ENCODE peak calls at places on chromosomes 5 and 9, in five cellular contexts. Q is skeletal muscle cell; K is WERI-Rb-1; J is CD8-positive, alpha-beta memory T cell; V is naive thymus-derived CD4-positive, alpha-beta T cell. R is an unnamed sample.

GRCh38 chr5:176680226-176680563 is 32.9 kb downstream of the TSPAN17 start:
- DNase-seq in J (no peak), Q (no peak), V (no peak), K (no peak), R (no peak)

GRCh38 chr5:145797336-145797735 is 37.8 kb downstream of the PRELID2 start:
- DNase-seq in K (no peak), J (no peak), Q (peak; percentile 21), V (no peak), R (no peak)

GRCh38 chr9:97564291-97565175 is 63.1 kb downstream of the TMOD1 start:
- DNase-seq in K (no peak), V (no peak), J (no peak), Q (peak; percentile 4), R (peak; percentile 42)

GRCh38 chr9:130946778-130947617 is 8.0 kb upstream of the FIBCD1 start:
- DNase-seq in V (no peak), K (no peak), Q (no peak), J (no peak), R (no peak)

GRCh38 chr9:37840560-37841194 is 40.1 kb downstream of the DCAF10 start:
- DNase-seq in Q (peak; percentile 44), V (no peak), J (no peak), K (no peak), R (no peak)

GRCh38 chr9:113516840-113517577 is 53.5 kb downstream of the RGS3 start:
- DNase-seq in Q (no peak), J (peak; percentile 57), K (peak; percentile 81), V (peak; percentile 35), R (no peak)

GRCh38 chr5:63963080-63963735 is 963 bp upstream of the HTR1A start:
- DNase-seq in K (peak; percentile 57), J (no peak), Q (peak; percentile 29), V (no peak), R (peak; percentile 71)

GRCh38 chr5:109409061-109409843 is 522 bp downstream of the PJA2 start:
- DNase-seq in K (peak; percentile 66), Q (peak; percentile 62), V (peak; percentile 86), J (peak; percentile 72), R (peak; percentile 83)

GRCh38 chr5:154221371-154221896 is 30.9 kb downstream of the GALNT10 start:
- DNase-seq in V (peak; percentile 36), Q (peak; percentile 57), K (no peak), J (peak; percentile 33), R (no peak)

GRCh38 chr9:119003218-119003617 is 366.0 kb downstream of the BRINP1 start:
- DNase-seq in Q (peak; percentile 41), J (no peak), K (no peak), V (no peak), R (no peak)

GRCh38 chr9:13988944-13989343 is 325.0 kb downstream of the NFIB start:
- DNase-seq in Q (no peak), J (no peak), V (no peak), K (no peak), R (no peak)

DNA sequence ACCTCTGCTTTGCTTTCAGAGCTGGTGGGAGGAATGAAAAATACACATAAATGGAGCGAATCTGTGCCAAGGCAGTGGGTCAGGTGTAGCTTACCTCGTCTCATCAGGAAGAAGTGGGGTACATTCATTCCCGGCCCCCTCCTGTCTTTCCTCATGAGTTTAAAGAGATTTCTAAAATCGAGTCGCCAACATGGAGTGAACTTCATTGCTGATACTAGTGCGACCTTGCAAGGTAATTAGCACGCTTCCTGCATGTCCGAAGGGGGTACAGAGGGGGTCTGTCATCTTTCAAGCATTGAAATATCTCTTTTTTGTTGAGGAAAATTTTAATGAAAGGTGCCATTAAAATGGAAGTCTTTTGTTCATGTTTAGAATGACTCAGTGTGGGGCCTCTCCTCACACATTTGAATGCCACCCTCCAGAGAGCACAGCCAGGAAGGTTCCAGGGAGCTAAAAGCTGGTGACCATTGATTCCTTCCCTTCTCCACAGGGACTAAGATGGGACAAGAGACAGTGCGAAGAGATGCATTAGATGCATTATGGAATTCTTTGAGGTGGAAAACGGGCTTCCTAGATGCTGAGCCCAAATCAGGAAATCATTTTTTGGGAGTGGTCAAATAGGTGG is 114.2 kb downstream of the IRX1 start:
- DNase-seq in K (no peak), V (no peak), Q (no peak), J (no peak), R (no peak)
- H3K4me3 ChIP-seq in K (no peak overlapping the region), V (no peak overlapping the region), Q (no peak overlapping the region), J (no peak overlapping the region), R (no peak overlapping the region)

GRCh38 chr9:16727452-16728127 is 142.9 kb downstream of the BNC2 start:
- DNase-seq in V (no peak), Q (no peak), K (no peak), J (no peak), R (no peak)

GRCh38 chr9:16729656-16730055 is 140.8 kb downstream of the BNC2 start:
- DNase-seq in Q (no peak), J (no peak), K (no peak), V (no peak), R (no peak)

GRCh38 chr9:16730162-16730561 is 140.3 kb downstream of the BNC2 start:
- DNase-seq in V (no peak), J (no peak), Q (no peak), K (no peak), R (no peak)

GRCh38 chr9:16726718-16727451 is 143.6 kb downstream of the BNC2 start:
- DNase-seq in V (no peak), J (no peak), Q (peak; percentile 69), K (peak; percentile 64), R (peak; percentile 61)

GRCh38 chr9:16728128-16728505 is 142.4 kb downstream of the BNC2 start:
- DNase-seq in Q (no peak), J (no peak), K (no peak), V (no peak), R (no peak)
- H3K4me3 ChIP-seq in Q (peak overlapping the region; percentile 59), J (no peak overlapping the region), K (no peak overlapping the region), V (no peak overlapping the region), R (no peak overlapping the region)

GRCh38 chr9:100083448-100084144 is 15.2 kb downstream of the ERP44 start:
- DNase-seq in V (no peak), J (no peak), K (no peak), Q (no peak), R (no peak)
- H3K4me3 ChIP-seq in V (no peak overlapping the region), J (no peak overlapping the region), K (peak overlapping the region; percentile 35), Q (no peak overlapping the region), R (no peak overlapping the region)

GRCh38 chr5:107430077-107430625 is 240.6 kb downstream of the EFNA5 start:
- DNase-seq in K (no peak), Q (no peak), J (no peak), V (no peak), R (no peak)
- H3K4me3 ChIP-seq in K (no peak overlapping the region), Q (no peak overlapping the region), J (no peak overlapping the region), V (no peak overlapping the region), R (no peak overlapping the region)

GRCh38 chr9:24590432-24590831 is 44.7 kb upstream of the IZUMO3 start:
- DNase-seq in J (no peak), V (no peak), K (no peak), Q (no peak), R (no peak)

GRCh38 chr9:24594234-24594850 is 48.6 kb upstream of the IZUMO3 start:
- DNase-seq in K (no peak), Q (no peak), J (no peak), V (no peak), R (no peak)
- H3K4me3 ChIP-seq in K (no peak overlapping the region), Q (no peak overlapping the region), J (no peak overlapping the region), V (no peak overlapping the region), R (no peak overlapping the region)

DNA sequence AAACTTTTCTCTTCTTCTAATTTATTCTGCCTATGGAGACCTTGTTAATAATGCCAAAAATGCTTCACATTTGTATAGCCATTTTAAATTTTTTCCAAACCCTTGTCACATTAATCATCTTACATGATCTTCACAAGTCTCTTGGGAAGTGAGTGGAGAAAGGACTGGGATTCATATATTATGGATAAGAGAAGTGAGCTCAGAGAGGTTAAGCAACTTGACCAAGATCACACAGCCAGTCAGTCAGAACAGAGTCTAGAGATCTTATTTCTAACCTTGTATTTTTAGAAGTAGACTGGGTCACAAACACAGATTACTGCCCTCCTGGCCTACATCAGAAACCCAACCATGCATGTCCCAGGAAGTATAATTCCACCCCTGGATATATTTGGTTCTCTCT is 218.0 kb upstream of the ADRA1B start:
- DNase-seq in J (no peak), K (no peak), V (no peak), Q (no peak), R (no peak)
- H3K4me3 ChIP-seq in J (no peak overlapping the region), K (no peak overlapping the region), V (no peak overlapping the region), Q (no peak overlapping the region), R (no peak overlapping the region)

GRCh38 chr5:139295692-139296091 is 2.2 kb downstream of the MATR3 start:
- DNase-seq in J (no peak), V (no peak), K (no peak), Q (no peak), R (no peak)
- H3K4me3 ChIP-seq in J (peak overlapping the region; percentile 78), V (peak overlapping the region; percentile 87), K (peak overlapping the region; percentile 99), Q (peak overlapping the region; percentile 89), R (no peak overlapping the region)

GRCh38 chr9:5442400-5443011 is 4.8 kb upstream of the PLGRKT start:
- DNase-seq in J (no peak), V (no peak), K (peak; percentile 38), Q (no peak), R (peak; percentile 57)
- H3K4me3 ChIP-seq in J (no peak overlapping the region), V (no peak overlapping the region), K (no peak overlapping the region), Q (no peak overlapping the region), R (no peak overlapping the region)

R was measured in body of pancreas.